ENCODE peak calls at places on chromosomes 16 and 17, in six cellular contexts. X is T-helper 1 cell; V is skeletal muscle cell; Q is hepatocyte; J is psoas muscle; E is stimulated activated CD4-positive, alpha-beta T cell treated with anti-CD3 and anti-CD28 coated beads, Interleukin-4, amount 100 ng/mL, for 4 hours. B is an unnamed sample.

GRCh38 chr17:62653002-62653830 is 25.7 kb downstream of the MRC2 start:
- DNase-seq in X (no peak), V (no peak), Q (peak; percentile 60), J (peak; percentile 67), E (peak; percentile 90), B (peak; percentile 89)

GRCh38 chr16:86632944-86633343 is 54.6 kb downstream of the FOXL1 start:
- DNase-seq in X (no peak), V (no peak), Q (no peak), J (no peak), E (no peak), B (no peak)

GRCh38 chr17:56121661-56122060 is 31.6 kb upstream of the ANKFN1 start:
- DNase-seq in X (no peak), V (no peak), Q (no peak), J (no peak), E (no peak), B (no peak)

GRCh38 chr16:85002643-85003042 is 8.7 kb downstream of the ZDHHC7 start:
- DNase-seq in X (no peak), V (no peak), Q (no peak), J (no peak), E (no peak), B (no peak)

GRCh38 chr16:80585764-80586163 is 45.0 kb downstream of the DYNLRB2 start:
- DNase-seq in X (no peak), V (no peak), Q (no peak), J (no peak), E (no peak), B (no peak)

GRCh38 chr16:15879255-15879804 is 9.1 kb downstream of the CEP20 start:
- DNase-seq in X (no peak), V (peak; percentile 88), Q (no peak), J (no peak), E (no peak), B (no peak)

GRCh38 chr17:17495448-17496188 is 577 bp downstream of the RASD1 start:
- DNase-seq in X (no peak), V (no peak), Q (peak; percentile 53), J (peak; percentile 24), E (peak; percentile 17), B (no peak)

GRCh38 chr16:27318399-27319256 is 4.9 kb downstream of the IL4R start:
- DNase-seq in X (no peak), V (peak; percentile 62), Q (peak; percentile 38), J (peak; percentile 33), E (peak; percentile 32), B (no peak)

GRCh38 chr16:56682703-56683397 is 580 bp downstream of the MT1X start:
- DNase-seq in X (no peak), V (no peak), Q (no peak), J (peak; percentile 33), E (no peak), B (no peak)